ENCODE peak calls at places on chromosomes 16 and 17, in nine cellular contexts. One of them, this sample, is unnamed.

GRCh38 chr17:72152392-72152727 is 31.5 kb downstream of the SOX9 start:
- DNase-seq in CD4-positive, CD25-positive, alpha-beta regulatory T cell: no peak
- DNase-seq in CD4-positive, alpha-beta memory T cell: no peak
- DNase-seq in aorta: no peak
- DNase-seq in cardiac muscle cell: no peak
- DNase-seq in neural progenitor cell: no peak
- DNase-seq in PC-3: peak
- DNase-seq in heart right ventricle: no peak
- DNase-seq in coronary artery: no peak
- DNase-seq in this sample: no peak

GRCh38 chr16:11218324-11218962 is 37.6 kb downstream of the SOCS1 start:
- DNase-seq in neural progenitor cell: no peak
- DNase-seq in cardiac muscle cell: no peak
- DNase-seq in coronary artery: no peak
- DNase-seq in PC-3: no peak
- DNase-seq in heart right ventricle: no peak
- DNase-seq in CD4-positive, alpha-beta memory T cell: no peak
- DNase-seq in CD4-positive, CD25-positive, alpha-beta regulatory T cell: peak
- DNase-seq in aorta: no peak
- DNase-seq in this sample: no peak

GRCh38 chr17:29645516-29646051 is 22.9 kb upstream of the CORO6 start:
- DNase-seq in coronary artery: peak
- DNase-seq in cardiac muscle cell: no peak
- DNase-seq in heart right ventricle: peak
- DNase-seq in aorta: peak
- DNase-seq in neural progenitor cell: no peak
- DNase-seq in PC-3: no peak
- DNase-seq in CD4-positive, CD25-positive, alpha-beta regulatory T cell: no peak
- DNase-seq in CD4-positive, alpha-beta memory T cell: no peak
- DNase-seq in this sample: no peak

GRCh38 chr16:83706394-83706793 is 101.4 kb upstream of the HSBP1 start:
- DNase-seq in coronary artery: no peak
- DNase-seq in aorta: no peak
- DNase-seq in PC-3: no peak
- DNase-seq in neural progenitor cell: no peak
- DNase-seq in CD4-positive, CD25-positive, alpha-beta regulatory T cell: no peak
- DNase-seq in cardiac muscle cell: no peak
- DNase-seq in heart right ventricle: no peak
- DNase-seq in CD4-positive, alpha-beta memory T cell: no peak
- DNase-seq in this sample: no peak

GRCh38 chr17:64073771-64074703 is 53.6 kb upstream of the ICAM2 start:
- DNase-seq in aorta: no peak
- DNase-seq in CD4-positive, alpha-beta memory T cell: no peak
- DNase-seq in coronary artery: no peak
- DNase-seq in PC-3: no peak
- DNase-seq in cardiac muscle cell: no peak
- DNase-seq in heart right ventricle: no peak
- DNase-seq in neural progenitor cell: no peak
- DNase-seq in CD4-positive, CD25-positive, alpha-beta regulatory T cell: no peak
- DNase-seq in this sample: no peak

GRCh38 chr17:83012873-83013778 is 66.3 kb upstream of the METRNL start:
- DNase-seq in CD4-positive, alpha-beta memory T cell: no peak
- DNase-seq in PC-3: no peak
- DNase-seq in coronary artery: no peak
- DNase-seq in neural progenitor cell: no peak
- DNase-seq in aorta: no peak
- DNase-seq in heart right ventricle: no peak
- DNase-seq in cardiac muscle cell: no peak
- DNase-seq in CD4-positive, CD25-positive, alpha-beta regulatory T cell: no peak
- DNase-seq in this sample: no peak

GRCh38 chr17:50608700-50609375 is 25.8 kb upstream of the ABCC3 start:
- DNase-seq in PC-3: no peak
- DNase-seq in CD4-positive, alpha-beta memory T cell: no peak
- DNase-seq in coronary artery: no peak
- DNase-seq in neural progenitor cell: peak
- DNase-seq in cardiac muscle cell: no peak
- DNase-seq in heart right ventricle: no peak
- DNase-seq in CD4-positive, CD25-positive, alpha-beta regulatory T cell: no peak
- DNase-seq in aorta: no peak
- DNase-seq in this sample: no peak

GRCh38 chr16:46649571-46649970 is 28.4 kb upstream of the SHCBP1 start:
- DNase-seq in CD4-positive, CD25-positive, alpha-beta regulatory T cell: no peak
- DNase-seq in heart right ventricle: peak
- DNase-seq in cardiac muscle cell: no peak
- DNase-seq in neural progenitor cell: no peak
- DNase-seq in coronary artery: no peak
- DNase-seq in CD4-positive, alpha-beta memory T cell: no peak
- DNase-seq in PC-3: no peak
- DNase-seq in aorta: no peak
- DNase-seq in this sample: no peak

GRCh38 chr17:57284583-57284982 is 28.3 kb downstream of the MSI2 start:
- DNase-seq in aorta: no peak
- DNase-seq in CD4-positive, CD25-positive, alpha-beta regulatory T cell: no peak
- DNase-seq in coronary artery: no peak
- DNase-seq in cardiac muscle cell: no peak
- DNase-seq in PC-3: no peak
- DNase-seq in neural progenitor cell: no peak
- DNase-seq in heart right ventricle: no peak
- DNase-seq in CD4-positive, alpha-beta memory T cell: peak
- DNase-seq in this sample: peak

GRCh38 chr17:1933875-1934715 is 91.0 kb downstream of the RTN4RL1 start:
- DNase-seq in aorta: no peak
- DNase-seq in PC-3: no peak
- DNase-seq in heart right ventricle: no peak
- DNase-seq in cardiac muscle cell: no peak
- DNase-seq in neural progenitor cell: peak
- DNase-seq in coronary artery: no peak
- DNase-seq in CD4-positive, alpha-beta memory T cell: no peak
- DNase-seq in CD4-positive, CD25-positive, alpha-beta regulatory T cell: no peak
- DNase-seq in this sample: no peak

GRCh38 chr17:62757518-62757951 is 50.6 kb downstream of the MARCHF10 start:
- DNase-seq in aorta: no peak
- DNase-seq in coronary artery: no peak
- DNase-seq in PC-3: no peak
- DNase-seq in heart right ventricle: no peak
- DNase-seq in CD4-positive, alpha-beta memory T cell: no peak
- DNase-seq in neural progenitor cell: no peak
- DNase-seq in CD4-positive, CD25-positive, alpha-beta regulatory T cell: no peak
- DNase-seq in cardiac muscle cell: no peak
- DNase-seq in this sample: no peak

GRCh38 chr16:52812945-52813556 is 239.6 kb downstream of the CHD9NB start:
- DNase-seq in PC-3: peak
- DNase-seq in heart right ventricle: no peak
- DNase-seq in neural progenitor cell: no peak
- DNase-seq in cardiac muscle cell: no peak
- DNase-seq in CD4-positive, CD25-positive, alpha-beta regulatory T cell: no peak
- DNase-seq in CD4-positive, alpha-beta memory T cell: no peak
- DNase-seq in aorta: no peak
- DNase-seq in coronary artery: no peak
- DNase-seq in this sample: no peak

GRCh38 chr16:68005786-68006286 is 6.6 kb upstream of the DPEP2 start:
- DNase-seq in cardiac muscle cell: no peak
- DNase-seq in CD4-positive, alpha-beta memory T cell: peak
- DNase-seq in neural progenitor cell: no peak
- DNase-seq in PC-3: no peak
- DNase-seq in coronary artery: no peak
- DNase-seq in CD4-positive, CD25-positive, alpha-beta regulatory T cell: peak
- DNase-seq in heart right ventricle: peak
- DNase-seq in aorta: no peak
- DNase-seq in this sample: no peak

GRCh38 chr16:81939164-81940067 is 71.9 kb downstream of the SDR42E1 start:
- DNase-seq in cardiac muscle cell: no peak
- DNase-seq in CD4-positive, CD25-positive, alpha-beta regulatory T cell: no peak
- DNase-seq in CD4-positive, alpha-beta memory T cell: no peak
- DNase-seq in neural progenitor cell: peak
- DNase-seq in coronary artery: no peak
- DNase-seq in PC-3: no peak
- DNase-seq in heart right ventricle: no peak
- DNase-seq in aorta: no peak
- DNase-seq in this sample: no peak

GRCh38 chr16:9542165-9542755 is 450.8 kb downstream of the HAPSTR1 start:
- DNase-seq in PC-3: no peak
- DNase-seq in neural progenitor cell: no peak
- DNase-seq in aorta: no peak
- DNase-seq in coronary artery: no peak
- DNase-seq in heart right ventricle: no peak
- DNase-seq in CD4-positive, alpha-beta memory T cell: no peak
- DNase-seq in cardiac muscle cell: no peak
- DNase-seq in CD4-positive, CD25-positive, alpha-beta regulatory T cell: no peak
- DNase-seq in this sample: no peak

GRCh38 chr17:76527430-76528111 is 9.9 kb downstream of the CYGB start:
- DNase-seq in aorta: no peak
- DNase-seq in PC-3: peak
- DNase-seq in heart right ventricle: peak
- DNase-seq in coronary artery: no peak
- DNase-seq in neural progenitor cell: peak
- DNase-seq in CD4-positive, CD25-positive, alpha-beta regulatory T cell: peak
- DNase-seq in cardiac muscle cell: no peak
- DNase-seq in CD4-positive, alpha-beta memory T cell: peak
- DNase-seq in this sample: peak

GRCh38 chr17:75078097-75079022 is 9.4 kb upstream of the SLC16A5 start:
- DNase-seq in CD4-positive, alpha-beta memory T cell: no peak
- DNase-seq in aorta: peak
- DNase-seq in PC-3: peak
- DNase-seq in neural progenitor cell: no peak
- DNase-seq in cardiac muscle cell: no peak
- DNase-seq in CD4-positive, CD25-positive, alpha-beta regulatory T cell: no peak
- DNase-seq in coronary artery: no peak
- DNase-seq in heart right ventricle: no peak
- DNase-seq in this sample: no peak

GRCh38 chr17:8292639-8293395 is 2.4 kb downstream of the SLC25A35 start:
- DNase-seq in aorta: no peak
- DNase-seq in neural progenitor cell: no peak
- DNase-seq in PC-3: no peak
- DNase-seq in cardiac muscle cell: no peak
- DNase-seq in coronary artery: no peak
- DNase-seq in CD4-positive, alpha-beta memory T cell: no peak
- DNase-seq in heart right ventricle: no peak
- DNase-seq in CD4-positive, CD25-positive, alpha-beta regulatory T cell: no peak
- DNase-seq in this sample: no peak

GRCh38 chr17:351875-352420 is 659 bp downstream of the RPH3AL start:
- DNase-seq in CD4-positive, CD25-positive, alpha-beta regulatory T cell: no peak
- DNase-seq in CD4-positive, alpha-beta memory T cell: no peak
- DNase-seq in cardiac muscle cell: no peak
- DNase-seq in neural progenitor cell: no peak
- DNase-seq in PC-3: no peak
- DNase-seq in aorta: no peak
- DNase-seq in heart right ventricle: no peak
- DNase-seq in coronary artery: no peak
- DNase-seq in this sample: no peak
- H3K27ac ChIP-seq in CD4-positive, CD25-positive, alpha-beta regulatory T cell: no peak
- H3K27ac ChIP-seq in CD4-positive, alpha-beta memory T cell: no peak
- H3K27ac ChIP-seq in cardiac muscle cell: peak
- H3K27ac ChIP-seq in neural progenitor cell: peak
- H3K27ac ChIP-seq in PC-3: peak
- H3K27ac ChIP-seq in aorta: no peak
- H3K27ac ChIP-seq in heart right ventricle: peak
- H3K27ac ChIP-seq in coronary artery: peak
- H3K27ac ChIP-seq in this sample: no peak

GRCh38 chr16:660459-661183 is 7.3 kb upstream of the RHOT2 start:
- DNase-seq in cardiac muscle cell: peak
- DNase-seq in PC-3: peak
- DNase-seq in heart right ventricle: peak
- DNase-seq in coronary artery: peak
- DNase-seq in neural progenitor cell: peak
- DNase-seq in aorta: peak
- DNase-seq in CD4-positive, CD25-positive, alpha-beta regulatory T cell: peak
- DNase-seq in CD4-positive, alpha-beta memory T cell: peak
- DNase-seq in this sample: no peak
- H3K27ac ChIP-seq in cardiac muscle cell: no peak
- H3K27ac ChIP-seq in PC-3: no peak
- H3K27ac ChIP-seq in heart right ventricle: peak
- H3K27ac ChIP-seq in coronary artery: peak
- H3K27ac ChIP-seq in neural progenitor cell: no peak
- H3K27ac ChIP-seq in aorta: no peak
- H3K27ac ChIP-seq in CD4-positive, CD25-positive, alpha-beta regulatory T cell: no peak
- H3K27ac ChIP-seq in CD4-positive, alpha-beta memory T cell: no peak
- H3K27ac ChIP-seq in this sample: no peak

DNA sequence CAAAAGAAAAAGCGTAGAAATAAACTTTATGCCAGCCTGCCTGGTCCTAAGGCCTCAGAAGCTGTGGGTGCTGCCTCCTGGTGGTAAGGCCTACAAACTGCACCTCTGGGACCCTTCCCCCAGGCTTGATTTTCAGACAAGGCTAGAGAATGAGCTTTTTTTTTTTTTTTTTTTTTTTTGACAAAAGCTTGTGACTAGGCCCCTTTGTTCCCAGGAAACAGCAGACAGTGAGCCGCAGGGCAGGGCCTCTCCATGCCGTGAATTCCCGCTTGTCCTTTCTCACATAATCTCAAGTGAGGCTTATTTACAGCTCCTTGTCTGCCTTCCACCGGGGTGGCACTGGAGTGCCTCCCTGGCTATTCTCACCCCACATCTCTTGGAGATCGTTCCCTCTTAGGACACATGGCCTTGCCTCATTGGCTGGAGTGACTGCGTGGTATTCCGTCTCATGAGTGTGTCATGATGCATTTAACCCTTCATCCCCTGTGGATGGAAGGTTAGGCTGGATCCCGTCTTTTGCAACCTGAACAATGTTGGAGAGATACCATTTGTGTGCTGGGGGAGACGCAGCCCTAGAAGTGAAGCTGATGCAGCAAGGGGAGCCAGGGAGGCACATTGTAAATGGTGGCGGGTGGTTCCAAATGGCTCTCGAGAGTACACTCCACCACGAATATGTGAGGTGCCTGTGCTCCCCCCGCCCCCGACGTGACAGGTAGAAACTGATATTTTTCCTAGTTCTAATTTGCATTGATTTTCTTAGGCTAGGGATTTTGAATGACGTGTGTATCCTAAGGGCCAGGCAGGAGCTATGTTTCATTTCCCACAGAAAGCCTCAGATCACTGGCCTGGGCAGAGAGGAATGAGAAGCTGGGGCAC is 49.6 kb downstream of the USP22 start:
- DNase-seq in neural progenitor cell: peak
- DNase-seq in aorta: peak
- DNase-seq in heart right ventricle: peak
- DNase-seq in coronary artery: no peak
- DNase-seq in CD4-positive, CD25-positive, alpha-beta regulatory T cell: peak
- DNase-seq in cardiac muscle cell: peak
- DNase-seq in PC-3: peak
- DNase-seq in CD4-positive, alpha-beta memory T cell: peak
- DNase-seq in this sample: peak
- H3K27ac ChIP-seq in neural progenitor cell: peak
- H3K27ac ChIP-seq in aorta: no peak
- H3K27ac ChIP-seq in heart right ventricle: no peak
- H3K27ac ChIP-seq in coronary artery: no peak
- H3K27ac ChIP-seq in CD4-positive, CD25-positive, alpha-beta regulatory T cell: no peak
- H3K27ac ChIP-seq in cardiac muscle cell: peak
- H3K27ac ChIP-seq in PC-3: peak
- H3K27ac ChIP-seq in CD4-positive, alpha-beta memory T cell: no peak
- H3K27ac ChIP-seq in this sample: no peak

DNA sequence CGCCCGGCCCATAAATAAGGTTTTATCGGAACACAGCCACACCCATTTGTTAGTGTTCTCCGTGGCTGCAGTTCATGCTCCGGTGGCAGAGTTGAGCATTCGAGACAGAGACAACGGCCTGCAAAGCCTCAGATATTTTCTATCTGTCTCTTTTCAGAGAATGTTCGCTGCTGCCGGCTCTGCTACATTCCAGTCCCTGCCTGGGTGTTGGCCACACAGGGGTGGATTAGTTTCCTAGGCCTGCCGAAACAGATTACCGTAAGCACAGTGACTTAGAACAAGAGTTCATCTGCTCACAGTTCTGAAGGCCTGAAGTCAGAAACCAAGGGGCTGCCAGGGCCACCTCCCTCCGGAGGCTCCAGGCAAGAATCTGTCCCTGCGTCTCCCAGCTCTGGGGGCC is 19.1 kb upstream of the GSG1L start:
- DNase-seq in aorta: no peak
- DNase-seq in CD4-positive, alpha-beta memory T cell: no peak
- DNase-seq in coronary artery: no peak
- DNase-seq in cardiac muscle cell: no peak
- DNase-seq in PC-3: no peak
- DNase-seq in heart right ventricle: no peak
- DNase-seq in neural progenitor cell: peak
- DNase-seq in CD4-positive, CD25-positive, alpha-beta regulatory T cell: no peak
- DNase-seq in this sample: no peak
- H3K27ac ChIP-seq in aorta: no peak
- H3K27ac ChIP-seq in CD4-positive, alpha-beta memory T cell: no peak
- H3K27ac ChIP-seq in coronary artery: no peak
- H3K27ac ChIP-seq in cardiac muscle cell: no peak
- H3K27ac ChIP-seq in PC-3: no peak
- H3K27ac ChIP-seq in heart right ventricle: no peak
- H3K27ac ChIP-seq in neural progenitor cell: no peak
- H3K27ac ChIP-seq in CD4-positive, CD25-positive, alpha-beta regulatory T cell: no peak
- H3K27ac ChIP-seq in this sample: no peak

This sample was measured in DND-41.